ENCODE peak calls at places on chromosomes 11 and 22, in nine cellular contexts. O is stromal cell of bone marrow; N is T-cell; Q is ovary; E is LoVo; K is caudate nucleus; C is SK-N-SH; S is effector CD4-positive, alpha-beta T cell; F is retinal pigment epithelial cell. U is an unnamed sample.

GRCh38 chr11:120937501-120937900 is 86.4 kb upstream of the TBCEL start:
- DNase-seq in O (no peak), N (no peak), Q (no peak), E (no peak), K (no peak), C (no peak), S (no peak), F (no peak), U (no peak)

GRCh38 chr11:121127809-121128208 is 26.8 kb downstream of the TECTA start:
- DNase-seq in O (no peak), N (no peak), Q (no peak), E (no peak), K (no peak), C (no peak), S (no peak), F (no peak), U (no peak)

GRCh38 chr22:22210375-22210774 is 34.2 kb upstream of the VPREB1 start:
- DNase-seq in O (peak; percentile 27), N (no peak), Q (no peak), E (no peak), K (no peak), C (no peak), S (no peak), F (peak; percentile 4), U (peak; percentile 55)

GRCh38 chr11:123426766-123427165 is 3.3 kb upstream of the GRAMD1B start:
- DNase-seq in O (no peak), N (no peak), Q (no peak), E (no peak), K (no peak), C (no peak), S (no peak), F (no peak), U (no peak)

GRCh38 chr11:128039140-128040021 is 548.0 kb downstream of the ETS1 start:
- DNase-seq in O (peak; percentile 95), N (peak; percentile 76), Q (no peak), E (no peak), K (no peak), C (no peak), S (peak; percentile 63), F (no peak), U (peak; percentile 63)

GRCh38 chr11:69301491-69302401 is 7.8 kb downstream of the MYEOV start:
- DNase-seq in O (no peak), N (no peak), Q (no peak), E (peak; percentile 97), K (no peak), C (peak; percentile 63), S (no peak), F (no peak), U (no peak)

GRCh38 chr11:88115828-88116410 is 59.3 kb downstream of the RAB38 start:
- DNase-seq in O (no peak), N (no peak), Q (no peak), E (no peak), K (no peak), C (no peak), S (no peak), F (no peak), U (no peak)

GRCh38 chr11:6410695-6411430 is 8.0 kb downstream of the APBB1 start:
- DNase-seq in O (no peak), N (no peak), Q (no peak), E (no peak), K (peak; percentile 45), C (no peak), S (no peak), F (no peak), U (no peak)

GRCh38 chr11:66192181-66192888 is 76.1 kb upstream of the RAB1B start:
- DNase-seq in O (no peak), N (no peak), Q (no peak), E (no peak), K (no peak), C (no peak), S (no peak), F (no peak), U (no peak)

U was measured in activated CD4-positive, CD25-positive, alpha-beta regulatory T cell treated with anti-CD3 and anti-CD28 coated beads, Interleukin-2, amount 50 U/mL, for 72 hours.